ENCODE peak calls at places on chromosomes 1 and 21, in five cellular contexts. X is neural progenitor cell, Y is foreskin fibroblast, K is fibroblast of lung, J is lower leg skin. B is an unnamed sample.

GRCh38 chr1:2555634-2556276 is 416 bp upstream of the TNFRSF14 start:
- DNase-seq in X (no peak), Y (no peak), K (no peak), J (peak), B (peak)

GRCh38 chr1:51044834-51045233 is 57.2 kb upstream of the C1orf185 start:
- DNase-seq in X (no peak), Y (no peak), K (no peak), J (no peak), B (no peak)

GRCh38 chr21:38256599-38257302 is at the start of gene KCNJ15:
- DNase-seq in X (no peak), Y (no peak), K (no peak), J (no peak), B (no peak)

GRCh38 chr1:9561429-9561828 is 22.2 kb downstream of the SLC25A33 start:
- DNase-seq in X (no peak), Y (peak), K (peak), J (peak), B (no peak)

GRCh38 chr1:181398544-181398943 is 84.8 kb upstream of the CACNA1E start:
- DNase-seq in X (no peak), Y (no peak), K (no peak), J (no peak), B (peak)

GRCh38 chr1:205975387-205975998 is 27.7 kb downstream of the RAB7B start:
- DNase-seq in X (no peak), Y (no peak), K (no peak), J (no peak), B (no peak)

GRCh38 chr1:50620680-50621329 is 197.6 kb upstream of the DMRTA2 start:
- DNase-seq in X (peak), Y (no peak), K (peak), J (no peak), B (no peak)

GRCh38 chr1:22886211-22886610 is 86.5 kb downstream of the LACTBL1 start:
- DNase-seq in X (no peak), Y (peak), K (peak), J (no peak), B (no peak)

GRCh38 chr1:14945132-14946010 is 208.2 kb upstream of the TMEM51 start:
- DNase-seq in X (peak), Y (peak), K (peak), J (no peak), B (no peak)

GRCh38 chr21:45155910-45156309 is 81.5 kb downstream of the ADARB1 start:
- DNase-seq in X (no peak), Y (no peak), K (no peak), J (peak), B (no peak)

GRCh38 chr21:36015096-36015495 is 45.2 kb downstream of the SETD4 start:
- DNase-seq in X (no peak), Y (no peak), K (no peak), J (no peak), B (no peak)

GRCh38 chr21:33402011-33402979 is 918 bp upstream of the IFNGR2 start:
- DNase-seq in X (peak), Y (peak), K (peak), J (peak), B (no peak)

GRCh38 chr21:36788116-36788515 is 89.2 kb downstream of the SIM2 start:
- DNase-seq in X (no peak), Y (peak), K (no peak), J (peak), B (no peak)

GRCh38 chr1:231931846-231932454 is 305.4 kb downstream of the DISC1 start:
- DNase-seq in X (no peak), Y (no peak), K (no peak), J (no peak), B (peak)

GRCh38 chr1:48292706-48293105 is 70.2 kb downstream of the SLC5A9 start:
- DNase-seq in X (no peak), Y (no peak), K (no peak), J (no peak), B (no peak)

GRCh38 chr1:225651872-225652725 is 824 bp downstream of the ENAH start:
- DNase-seq in X (peak), Y (no peak), K (peak), J (no peak), B (no peak)

GRCh38 chr1:25780318-25781129 is 19.5 kb upstream of the SELENON start:
- DNase-seq in X (peak), Y (no peak), K (no peak), J (no peak), B (no peak)

GRCh38 chr21:38878394-38879179 is 72.9 kb downstream of the ETS2 start:
- DNase-seq in X (no peak), Y (no peak), K (no peak), J (no peak), B (no peak)

GRCh38 chr1:145918992-145919939 is 749 bp upstream of the PEX11B start:
- DNase-seq in X (peak), Y (peak), K (peak), J (peak), B (no peak)

GRCh38 chr1:27011976-27012563 is 580 bp downstream of the TENT5B start:
- DNase-seq in X (no peak), Y (no peak), K (no peak), J (no peak), B (no peak)

GRCh38 chr1:180501865-180502360 is 464 bp downstream of the ACBD6 start:
- DNase-seq in X (no peak), Y (no peak), K (no peak), J (no peak), B (peak)

GRCh38 chr1:20732071-20732587 is 374 bp downstream of the SH2D5 start:
- DNase-seq in X (peak), Y (peak), K (peak), J (no peak), B (no peak)

GRCh38 chr1:17950728-17951127 is 156.9 kb upstream of the IGSF21 start:
- DNase-seq in X (no peak), Y (no peak), K (no peak), J (no peak), B (no peak)
- H3K4me3 ChIP-seq in X (no peak), Y (no peak), K (no peak), J (no peak), B (no peak)

GRCh38 chr1:183470147-183470960 is 1.9 kb upstream of the SMG7 start:
- DNase-seq in X (peak), Y (peak), K (peak), J (peak), B (no peak)

GRCh38 chr1:183471748-183472487 is 381 bp upstream of the SMG7 start:
- DNase-seq in X (peak), Y (peak), K (peak), J (peak), B (peak)

GRCh38 chr1:183473286-183473536 is 912 bp downstream of the SMG7 start:
- DNase-seq in X (no peak), Y (no peak), K (no peak), J (no peak), B (no peak)

GRCh38 chr1:183472488-183473285 is at the start of gene SMG7:
- DNase-seq in X (peak), Y (no peak), K (peak), J (peak), B (no peak)

GRCh38 chr1:183470961-183471747 is 1.1 kb upstream of the SMG7 start:
- DNase-seq in X (peak), Y (peak), K (peak), J (peak), B (no peak)
- TF ChIP-seq CTCF in X (peak), Y (no peak), K (peak), J (no peak), B (peak)

GRCh38 chr1:77283701-77284425 is 2.0 kb downstream of the AK5 start:
- DNase-seq in X (no peak), Y (no peak), K (no peak), J (no peak), B (no peak)

GRCh38 chr1:77281491-77282186 is at the start of gene AK5:
- DNase-seq in X (peak), Y (peak), K (peak), J (no peak), B (no peak)

GRCh38 chr1:77280962-77281361 is 857 bp upstream of the AK5 start:
- DNase-seq in X (no peak), Y (no peak), K (no peak), J (no peak), B (no peak)

GRCh38 chr1:77282187-77282865 is 507 bp downstream of the AK5 start:
- DNase-seq in X (peak), Y (peak), K (peak), J (no peak), B (no peak)

DNA sequence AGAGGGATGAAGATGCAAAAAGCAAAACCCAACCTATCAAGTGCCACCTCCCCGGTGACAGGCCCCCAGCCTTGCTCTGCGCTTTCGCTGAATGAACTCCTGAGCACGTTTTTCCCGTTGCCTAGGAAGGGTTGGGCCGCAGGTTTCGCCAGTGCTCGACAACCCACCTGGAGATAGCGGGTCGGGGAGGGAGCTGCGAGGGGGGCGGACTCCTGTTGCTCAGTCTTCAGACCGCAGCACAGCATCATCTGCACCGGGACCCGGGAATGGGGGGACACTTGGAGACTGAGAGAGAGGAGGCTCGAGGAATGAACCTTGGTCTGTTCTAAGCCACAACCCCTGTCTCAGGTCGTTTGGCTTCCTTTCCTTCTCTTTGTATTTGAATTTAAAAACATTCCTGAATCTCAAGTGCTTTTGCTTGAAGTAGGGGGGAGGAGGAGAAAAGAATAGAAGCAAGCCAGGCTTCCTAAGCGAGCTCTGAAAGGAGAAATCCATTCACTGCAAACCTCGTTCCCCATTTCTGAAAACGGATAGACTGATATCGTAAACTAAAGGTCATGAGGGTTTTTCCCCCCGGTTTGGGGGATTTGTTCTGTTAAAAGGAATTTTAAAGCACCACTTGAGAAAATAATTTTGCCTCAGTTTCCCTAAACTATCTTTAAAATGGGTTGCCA is 1.2 kb downstream of the AK5 start:
- DNase-seq in X (peak), Y (no peak), K (peak), J (no peak), B (no peak)
- H3K4me3 ChIP-seq in X (peak), Y (peak), K (peak), J (no peak), B (no peak)

DNA sequence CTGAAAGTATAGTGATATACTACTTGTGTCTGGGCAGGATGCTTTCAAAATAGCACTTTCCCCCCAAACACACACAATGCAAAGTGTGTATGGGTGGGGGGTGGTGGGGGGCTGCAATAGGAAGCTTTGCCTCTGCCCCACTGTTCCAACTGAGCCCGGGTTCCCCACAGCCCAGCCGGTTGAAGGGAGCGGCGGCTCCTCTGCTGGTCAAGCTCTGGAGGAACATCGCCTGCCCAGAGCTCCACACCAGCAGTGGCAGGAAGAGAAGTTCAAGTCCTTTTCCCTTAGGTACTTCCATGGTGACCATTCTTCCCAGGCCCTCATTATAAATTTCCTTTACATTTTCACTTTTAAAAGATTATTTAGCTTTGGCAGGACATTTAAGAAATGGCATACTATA is 74.9 kb downstream of the CAPZB start:
- DNase-seq in X (no peak), Y (no peak), K (no peak), J (no peak), B (no peak)
- TF ChIP-seq CTCF in X (peak), Y (no peak), K (no peak), J (no peak), B (no peak)

GRCh38 chr1:154969741-154970452 is 650 bp downstream of the SHC1 start:
- DNase-seq in X (peak), Y (no peak), K (no peak), J (no peak), B (no peak)
- H3K4me3 ChIP-seq in X (peak), Y (peak), K (peak), J (peak), B (peak)

DNA sequence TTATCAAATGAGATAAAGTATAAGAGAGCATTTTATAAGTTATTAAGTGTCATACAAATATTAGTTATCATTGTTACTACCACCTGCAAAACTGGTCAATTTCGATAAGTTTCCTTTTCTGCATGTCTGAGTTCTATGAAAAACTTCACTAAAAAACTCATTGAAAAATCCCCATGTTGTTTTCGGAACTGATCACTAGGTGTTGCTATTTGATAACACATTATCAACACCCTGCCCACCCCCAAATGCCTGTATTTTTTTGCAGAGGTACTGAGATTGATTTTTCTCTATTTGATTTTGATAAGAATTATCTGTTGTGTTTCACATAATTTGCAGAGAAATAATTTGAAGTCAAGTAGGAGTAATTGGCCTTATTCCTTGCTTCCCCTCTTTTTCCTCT is 22.1 kb upstream of the DISP1 start:
- DNase-seq in X (peak), Y (no peak), K (peak), J (no peak), B (no peak)
- TF ChIP-seq CTCF in X (peak), Y (peak), K (peak), J (no peak), B (peak)

DNA sequence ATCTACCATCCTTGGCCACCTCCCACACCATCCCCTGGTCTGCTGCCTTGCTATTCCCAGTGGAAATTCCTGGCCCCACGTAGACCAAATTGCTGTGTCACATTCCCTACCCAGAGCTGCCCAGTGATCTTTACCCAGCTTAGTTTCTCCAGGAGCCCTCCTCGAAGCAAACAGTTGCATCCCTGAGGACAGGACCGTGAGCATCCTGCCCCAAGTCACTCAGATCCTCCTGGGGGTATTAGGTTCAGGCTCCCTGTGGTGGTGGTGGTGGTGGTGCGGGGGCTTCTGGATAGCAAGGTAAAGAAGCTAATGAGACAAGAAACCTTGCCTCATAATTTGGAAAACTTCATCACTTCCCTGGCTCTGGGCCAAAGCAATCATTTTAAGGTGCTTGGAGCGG is 58.4 kb upstream of the RBM15 start:
- DNase-seq in X (no peak), Y (no peak), K (no peak), J (no peak), B (no peak)
- H3K4me3 ChIP-seq in X (no peak), Y (no peak), K (no peak), J (no peak), B (no peak)